ENCODE peak calls at places on chromosomes 13 and 19, in four cellular contexts. One of them, this sample, is unnamed.

GRCh38 chr19:33486936-33487793 is 34.4 kb downstream of the PEPD start:
- DNase-seq in transverse colon: no peak
- DNase-seq in stimulated activated CD4-positive, alpha-beta T cell treated with anti-CD3 and anti-CD28 coated beads, Interleukin-15, amount 100 ng/mL, for 1 hour: no peak
- DNase-seq in skeletal muscle cell: no peak
- DNase-seq in this sample: no peak

GRCh38 chr19:18194208-18194530 is 1.2 kb downstream of the MPV17L2 start:
- DNase-seq in transverse colon: no peak
- DNase-seq in stimulated activated CD4-positive, alpha-beta T cell treated with anti-CD3 and anti-CD28 coated beads, Interleukin-15, amount 100 ng/mL, for 1 hour: no peak
- DNase-seq in skeletal muscle cell: no peak
- DNase-seq in this sample: no peak

GRCh38 chr13:33743438-33744368 is 74.2 kb upstream of the RFC3 start:
- DNase-seq in transverse colon: no peak
- DNase-seq in stimulated activated CD4-positive, alpha-beta T cell treated with anti-CD3 and anti-CD28 coated beads, Interleukin-15, amount 100 ng/mL, for 1 hour: no peak
- DNase-seq in skeletal muscle cell: no peak
- DNase-seq in this sample: no peak

GRCh38 chr19:16418597-16418962 is 53.2 kb downstream of the EPS15L1 start:
- DNase-seq in transverse colon: no peak
- DNase-seq in stimulated activated CD4-positive, alpha-beta T cell treated with anti-CD3 and anti-CD28 coated beads, Interleukin-15, amount 100 ng/mL, for 1 hour: no peak
- DNase-seq in skeletal muscle cell: no peak
- DNase-seq in this sample: no peak

GRCh38 chr13:113607056-113607455 is 22.5 kb downstream of the TFDP1 start:
- DNase-seq in transverse colon: no peak
- DNase-seq in stimulated activated CD4-positive, alpha-beta T cell treated with anti-CD3 and anti-CD28 coated beads, Interleukin-15, amount 100 ng/mL, for 1 hour: no peak
- DNase-seq in skeletal muscle cell: no peak
- DNase-seq in this sample: no peak

GRCh38 chr19:10510301-10510802 is 6.9 kb downstream of the S1PR5 start:
- DNase-seq in transverse colon: peak
- DNase-seq in stimulated activated CD4-positive, alpha-beta T cell treated with anti-CD3 and anti-CD28 coated beads, Interleukin-15, amount 100 ng/mL, for 1 hour: no peak
- DNase-seq in skeletal muscle cell: no peak
- DNase-seq in this sample: no peak

GRCh38 chr13:45374917-45375316 is 33.9 kb upstream of the TPT1 start:
- DNase-seq in transverse colon: no peak
- DNase-seq in stimulated activated CD4-positive, alpha-beta T cell treated with anti-CD3 and anti-CD28 coated beads, Interleukin-15, amount 100 ng/mL, for 1 hour: no peak
- DNase-seq in skeletal muscle cell: no peak
- DNase-seq in this sample: no peak

GRCh38 chr19:33177417-33177976 is 16.6 kb upstream of the LRP3 start:
- DNase-seq in transverse colon: no peak
- DNase-seq in stimulated activated CD4-positive, alpha-beta T cell treated with anti-CD3 and anti-CD28 coated beads, Interleukin-15, amount 100 ng/mL, for 1 hour: peak
- DNase-seq in skeletal muscle cell: no peak
- DNase-seq in this sample: no peak

GRCh38 chr19:38264486-38265212 is at the start of gene SPINT2:
- DNase-seq in transverse colon: no peak
- DNase-seq in stimulated activated CD4-positive, alpha-beta T cell treated with anti-CD3 and anti-CD28 coated beads, Interleukin-15, amount 100 ng/mL, for 1 hour: no peak
- DNase-seq in skeletal muscle cell: no peak
- DNase-seq in this sample: no peak

GRCh38 chr13:113853518-113854237 is 10.2 kb downstream of the GAS6 start:
- DNase-seq in transverse colon: no peak
- DNase-seq in stimulated activated CD4-positive, alpha-beta T cell treated with anti-CD3 and anti-CD28 coated beads, Interleukin-15, amount 100 ng/mL, for 1 hour: no peak
- DNase-seq in skeletal muscle cell: no peak
- DNase-seq in this sample: no peak

GRCh38 chr13:110266431-110266809 is 40.5 kb downstream of the COL4A1 start:
- DNase-seq in transverse colon: no peak
- DNase-seq in stimulated activated CD4-positive, alpha-beta T cell treated with anti-CD3 and anti-CD28 coated beads, Interleukin-15, amount 100 ng/mL, for 1 hour: no peak
- DNase-seq in skeletal muscle cell: no peak
- DNase-seq in this sample: no peak

This sample was measured in non-pigmented ciliary epithelial cell.